ENCODE peak calls at places on chromosomes 16 and 17, in five cellular contexts. One of them, this sample, is unnamed.

GRCh38 chr17:76014100-76014924 is 12.8 kb downstream of the EVPL start:
- DNase-seq in SK-N-SH: peak; percentile 97
- DNase-seq in K562: peak; percentile 90
- DNase-seq in HepG2: peak; percentile 72
- DNase-seq in GM12878: no peak
- DNase-seq in this sample: peak; percentile 93

GRCh38 chr17:39782980-39783379 is 45.2 kb downstream of the GRB7 start:
- DNase-seq in SK-N-SH: no peak
- DNase-seq in GM12878: no peak
- DNase-seq in K562: no peak
- DNase-seq in HepG2: no peak
- DNase-seq in this sample: no peak

GRCh38 chr17:50562266-50563094 is 2.0 kb downstream of the CACNA1G start:
- DNase-seq in K562: no peak
- DNase-seq in GM12878: no peak
- DNase-seq in SK-N-SH: no peak
- DNase-seq in HepG2: no peak
- DNase-seq in this sample: no peak

GRCh38 chr17:63635787-63636186 is 13.6 kb downstream of the MAP3K3 start:
- DNase-seq in SK-N-SH: no peak
- DNase-seq in GM12878: no peak
- DNase-seq in K562: no peak
- DNase-seq in HepG2: no peak
- DNase-seq in this sample: no peak

GRCh38 chr17:62704381-62704971 is 77.0 kb downstream of the MRC2 start:
- DNase-seq in K562: peak; percentile 44
- DNase-seq in HepG2: no peak
- DNase-seq in GM12878: no peak
- DNase-seq in SK-N-SH: no peak
- DNase-seq in this sample: no peak

GRCh38 chr17:61474934-61475333 is 22.7 kb downstream of the TBX4 start:
- DNase-seq in SK-N-SH: no peak
- DNase-seq in K562: no peak
- DNase-seq in HepG2: no peak
- DNase-seq in GM12878: no peak
- DNase-seq in this sample: no peak

GRCh38 chr16:1972490-1972877 is 631 bp downstream of the TBL3 start:
- DNase-seq in SK-N-SH: peak; percentile 58
- DNase-seq in GM12878: no peak
- DNase-seq in HepG2: no peak
- DNase-seq in K562: no peak
- DNase-seq in this sample: peak; percentile 55

GRCh38 chr17:73474370-73474988 is 162.7 kb upstream of the CDC42EP4 start:
- DNase-seq in HepG2: peak; percentile 9
- DNase-seq in SK-N-SH: peak; percentile 98
- DNase-seq in GM12878: no peak
- DNase-seq in K562: peak; percentile 88
- DNase-seq in this sample: peak; percentile 46

GRCh38 chr16:19718624-19718965 is 524 bp downstream of the IQCK start:
- DNase-seq in GM12878: no peak
- DNase-seq in K562: no peak
- DNase-seq in HepG2: no peak
- DNase-seq in SK-N-SH: no peak
- DNase-seq in this sample: no peak

GRCh38 chr17:77163001-77163400 is 22.2 kb downstream of the SEC14L1 start:
- DNase-seq in GM12878: no peak
- DNase-seq in SK-N-SH: no peak
- DNase-seq in HepG2: no peak
- DNase-seq in K562: no peak
- DNase-seq in this sample: no peak

GRCh38 chr16:78915916-78916315 is 684.6 kb downstream of the MAF start:
- DNase-seq in K562: no peak
- DNase-seq in SK-N-SH: no peak
- DNase-seq in HepG2: no peak
- DNase-seq in GM12878: no peak
- DNase-seq in this sample: no peak

GRCh38 chr16:57513371-57514102 is 22.8 kb downstream of the CCDC102A start:
- DNase-seq in SK-N-SH: peak; percentile 19
- DNase-seq in HepG2: no peak
- DNase-seq in K562: no peak
- DNase-seq in GM12878: no peak
- DNase-seq in this sample: peak; percentile 46

GRCh38 chr17:46851029-46851741 is at the start of gene WNT9B:
- DNase-seq in SK-N-SH: peak; percentile 90
- DNase-seq in HepG2: peak; percentile 48
- DNase-seq in GM12878: no peak
- DNase-seq in K562: peak; percentile 93
- DNase-seq in this sample: peak; percentile 74

GRCh38 chr17:15403276-15403939 is 62.0 kb upstream of the TEKT3 start:
- DNase-seq in GM12878: no peak
- DNase-seq in SK-N-SH: no peak
- DNase-seq in K562: no peak
- DNase-seq in HepG2: no peak
- DNase-seq in this sample: no peak

GRCh38 chr17:66200685-66201092 is 8.8 kb upstream of the CEP112 start:
- DNase-seq in GM12878: no peak
- DNase-seq in SK-N-SH: peak; percentile 75
- DNase-seq in K562: peak; percentile 24
- DNase-seq in HepG2: peak; percentile 87
- DNase-seq in this sample: peak; percentile 63

GRCh38 chr17:42526031-42526444 is 10.0 kb upstream of the NAGLU start:
- DNase-seq in K562: no peak
- DNase-seq in HepG2: no peak
- DNase-seq in SK-N-SH: no peak
- DNase-seq in GM12878: no peak
- DNase-seq in this sample: no peak

GRCh38 chr16:79297805-79298204 is 302.7 kb downstream of the MAF start:
- DNase-seq in SK-N-SH: no peak
- DNase-seq in GM12878: no peak
- DNase-seq in HepG2: no peak
- DNase-seq in K562: no peak
- DNase-seq in this sample: no peak

GRCh38 chr17:47704116-47704515 is 10.2 kb downstream of the TBKBP1 start:
- DNase-seq in GM12878: no peak
- DNase-seq in HepG2: no peak
- DNase-seq in SK-N-SH: no peak
- DNase-seq in K562: no peak
- DNase-seq in this sample: no peak

GRCh38 chr16:69105501-69106361 is at the start of gene HAS3:
- DNase-seq in HepG2: peak; percentile 34
- DNase-seq in SK-N-SH: peak; percentile 90
- DNase-seq in K562: peak; percentile 85
- DNase-seq in GM12878: no peak
- DNase-seq in this sample: peak; percentile 67

GRCh38 chr17:17752822-17753448 is 71.7 kb downstream of the RAI1 start:
- DNase-seq in HepG2: no peak
- DNase-seq in SK-N-SH: no peak
- DNase-seq in GM12878: no peak
- DNase-seq in K562: no peak
- DNase-seq in this sample: no peak

GRCh38 chr16:65832269-65832668 is 534.2 kb upstream of the CDH5 start:
- DNase-seq in K562: no peak
- DNase-seq in SK-N-SH: peak; percentile 61
- DNase-seq in GM12878: no peak
- DNase-seq in HepG2: no peak
- DNase-seq in this sample: no peak

GRCh38 chr16:73170587-73170986 is 122.7 kb upstream of the ZFHX3 start:
- DNase-seq in K562: no peak
- DNase-seq in GM12878: no peak
- DNase-seq in SK-N-SH: peak; percentile 53
- DNase-seq in HepG2: no peak
- DNase-seq in this sample: no peak

GRCh38 chr16:68283346-68283745 is 19.0 kb downstream of the SLC7A6 start:
- DNase-seq in K562: no peak
- DNase-seq in SK-N-SH: no peak
- DNase-seq in HepG2: no peak
- DNase-seq in GM12878: no peak
- DNase-seq in this sample: no peak

GRCh38 chr16:47392114-47392513 is 68.7 kb downstream of the ITFG1 start:
- DNase-seq in SK-N-SH: no peak
- DNase-seq in GM12878: peak; percentile 40
- DNase-seq in HepG2: peak; percentile 53
- DNase-seq in K562: peak; percentile 10
- DNase-seq in this sample: no peak

GRCh38 chr17:6124856-6125255 is 54.7 kb downstream of the WSCD1 start:
- DNase-seq in GM12878: no peak
- DNase-seq in SK-N-SH: no peak
- DNase-seq in K562: no peak
- DNase-seq in HepG2: no peak
- DNase-seq in this sample: no peak

GRCh38 chr16:55444754-55445485 is 34.1 kb upstream of the MMP2 start:
- DNase-seq in SK-N-SH: no peak
- DNase-seq in K562: no peak
- DNase-seq in HepG2: no peak
- DNase-seq in GM12878: peak; percentile 16
- DNase-seq in this sample: no peak

GRCh38 chr17:41987642-41988041 is 21.0 kb downstream of the CNP start:
- DNase-seq in GM12878: no peak
- DNase-seq in HepG2: no peak
- DNase-seq in SK-N-SH: no peak
- DNase-seq in K562: no peak
- DNase-seq in this sample: no peak

GRCh38 chr16:80924372-80924978 is 82.2 kb downstream of the CMC2 start:
- DNase-seq in GM12878: no peak
- DNase-seq in SK-N-SH: peak; percentile 61
- DNase-seq in HepG2: peak; percentile 54
- DNase-seq in K562: peak; percentile 60
- DNase-seq in this sample: peak; percentile 76

GRCh38 chr17:40615295-40615988 is 32.2 kb downstream of the SMARCE1 start:
- DNase-seq in K562: peak; percentile 52
- DNase-seq in GM12878: peak; percentile 93
- DNase-seq in HepG2: peak; percentile 76
- DNase-seq in SK-N-SH: peak; percentile 41
- DNase-seq in this sample: peak; percentile 58

GRCh38 chr17:17088104-17088485 is 45.8 kb downstream of the MPRIP start:
- DNase-seq in K562: peak; percentile 61
- DNase-seq in HepG2: no peak
- DNase-seq in SK-N-SH: no peak
- DNase-seq in GM12878: no peak
- DNase-seq in this sample: no peak

GRCh38 chr16:53130193-53131049 is 75.6 kb downstream of the CHD9 start:
- DNase-seq in HepG2: peak; percentile 91
- DNase-seq in SK-N-SH: peak; percentile 99
- DNase-seq in GM12878: peak; percentile 68
- DNase-seq in K562: peak; percentile 96
- DNase-seq in this sample: peak; percentile 92

GRCh38 chr16:24041834-24042631 is 206.2 kb downstream of the PRKCB start:
- DNase-seq in GM12878: peak; percentile 45
- DNase-seq in K562: peak; percentile 73
- DNase-seq in SK-N-SH: peak; percentile 75
- DNase-seq in HepG2: peak; percentile 50
- DNase-seq in this sample: peak; percentile 79

GRCh38 chr16:88815901-88816589 is 4.3 kb upstream of the APRT start:
- DNase-seq in GM12878: no peak
- DNase-seq in K562: peak; percentile 43
- DNase-seq in HepG2: peak; percentile 35
- DNase-seq in SK-N-SH: peak; percentile 86
- DNase-seq in this sample: no peak

GRCh38 chr17:45809484-45809883 is 25.4 kb downstream of the CRHR1 start:
- DNase-seq in K562: no peak
- DNase-seq in SK-N-SH: peak; percentile 75
- DNase-seq in HepG2: no peak
- DNase-seq in GM12878: no peak
- DNase-seq in this sample: no peak

GRCh38 chr17:63516910-63517824 is 6.0 kb upstream of the KCNH6 start:
- DNase-seq in HepG2: peak; percentile 29
- DNase-seq in GM12878: peak; percentile 19
- DNase-seq in K562: no peak
- DNase-seq in SK-N-SH: no peak
- DNase-seq in this sample: no peak

GRCh38 chr17:41002814-41003213 is 3.1 kb upstream of the KRTAP3-2 start:
- DNase-seq in K562: no peak
- DNase-seq in GM12878: no peak
- DNase-seq in SK-N-SH: no peak
- DNase-seq in HepG2: peak; percentile 79
- DNase-seq in this sample: no peak

GRCh38 chr16:68146583-68146982 is 61.4 kb downstream of the NFATC3 start:
- DNase-seq in HepG2: peak; percentile 50
- DNase-seq in K562: no peak
- DNase-seq in SK-N-SH: peak; percentile 50
- DNase-seq in GM12878: no peak
- DNase-seq in this sample: peak; percentile 15

GRCh38 chr17:10316986-10317834 is 55.6 kb downstream of the MYH13 start:
- DNase-seq in HepG2: peak; percentile 20
- DNase-seq in K562: peak; percentile 16
- DNase-seq in SK-N-SH: peak; percentile 54
- DNase-seq in GM12878: no peak
- DNase-seq in this sample: peak; percentile 57
- TF ChIP-seq FOXM1 in HepG2: no peak
- TF ChIP-seq FOXM1 in K562: no peak
- TF ChIP-seq FOXM1 in SK-N-SH: no peak
- TF ChIP-seq FOXM1 in GM12878: no peak
- TF ChIP-seq FOXM1 in this sample: no peak

GRCh38 chr16:4404967-4405696 is 11.3 kb downstream of the CORO7 start:
- DNase-seq in GM12878: no peak
- DNase-seq in HepG2: no peak
- DNase-seq in SK-N-SH: peak; percentile 15
- DNase-seq in K562: no peak
- DNase-seq in this sample: no peak
- TF ChIP-seq FOXM1 in GM12878: no peak
- TF ChIP-seq FOXM1 in HepG2: no peak
- TF ChIP-seq FOXM1 in SK-N-SH: no peak
- TF ChIP-seq FOXM1 in K562: no peak
- TF ChIP-seq FOXM1 in this sample: no peak

GRCh38 chr17:81040791-81041337 is 5.9 kb downstream of the BAIAP2 start:
- DNase-seq in K562: peak; percentile 71
- DNase-seq in SK-N-SH: peak; percentile 77
- DNase-seq in HepG2: peak; percentile 37
- DNase-seq in GM12878: no peak
- DNase-seq in this sample: peak; percentile 65
- TF ChIP-seq FOXM1 in K562: no peak
- TF ChIP-seq FOXM1 in SK-N-SH: no peak
- TF ChIP-seq FOXM1 in HepG2: no peak
- TF ChIP-seq FOXM1 in GM12878: no peak
- TF ChIP-seq FOXM1 in this sample: peak; percentile 51

GRCh38 chr17:31321481-31321880 is at the start of gene EVI2A:
- DNase-seq in HepG2: no peak
- DNase-seq in K562: no peak
- DNase-seq in SK-N-SH: no peak
- DNase-seq in GM12878: peak; percentile 69
- DNase-seq in this sample: no peak
- TF ChIP-seq FOXM1 in HepG2: no peak
- TF ChIP-seq FOXM1 in K562: no peak
- TF ChIP-seq FOXM1 in SK-N-SH: no peak
- TF ChIP-seq FOXM1 in GM12878: peak; percentile 40
- TF ChIP-seq FOXM1 in this sample: no peak

GRCh38 chr17:37212184-37212583 is 163.6 kb upstream of the C17orf78 start:
- DNase-seq in GM12878: no peak
- DNase-seq in SK-N-SH: no peak
- DNase-seq in K562: no peak
- DNase-seq in HepG2: no peak
- DNase-seq in this sample: no peak
- TF ChIP-seq FOXM1 in GM12878: no peak
- TF ChIP-seq FOXM1 in SK-N-SH: no peak
- TF ChIP-seq FOXM1 in K562: no peak
- TF ChIP-seq FOXM1 in HepG2: no peak
- TF ChIP-seq FOXM1 in this sample: no peak

GRCh38 chr17:8223356-8224063 is 13.1 kb upstream of the AURKB start:
- DNase-seq in SK-N-SH: peak; percentile 54
- DNase-seq in K562: peak; percentile 55
- DNase-seq in HepG2: peak; percentile 79
- DNase-seq in GM12878: no peak
- DNase-seq in this sample: no peak
- TF ChIP-seq FOXM1 in SK-N-SH: no peak
- TF ChIP-seq FOXM1 in K562: no peak
- TF ChIP-seq FOXM1 in HepG2: no peak
- TF ChIP-seq FOXM1 in GM12878: no peak
- TF ChIP-seq FOXM1 in this sample: no peak

GRCh38 chr17:43871947-43872690 is 25.1 kb downstream of the CD300LG start:
- DNase-seq in SK-N-SH: no peak
- DNase-seq in HepG2: no peak
- DNase-seq in K562: no peak
- DNase-seq in GM12878: no peak
- DNase-seq in this sample: no peak
- TF ChIP-seq FOXM1 in SK-N-SH: no peak
- TF ChIP-seq FOXM1 in HepG2: no peak
- TF ChIP-seq FOXM1 in K562: no peak
- TF ChIP-seq FOXM1 in GM12878: no peak
- TF ChIP-seq FOXM1 in this sample: no peak

This sample was measured in HEK293T.